ENCODE peak calls at places on chromosome 11, in ten cellular contexts. K is GM20000, L is endothelial cell of umbilical vein, D is foreskin fibroblast, H is HFFc6, R is endothelial cell, B is fibroblast of mammary gland, V is heart right ventricle, S is A549, U is mucosa of descending colon. X is an unnamed sample.

GRCh38 chr11:76663912-76664440 is 6.6 kb downstream of the LRRC32 start:
- DNase-seq in K (no peak), L (no peak), D (no peak), H (no peak), R (no peak), B (no peak), V (no peak), S (no peak), U (no peak), X (no peak)

GRCh38 chr11:46555269-46556054 is 38.4 kb downstream of the AMBRA1 start:
- DNase-seq in K (peak; percentile 29), L (peak; percentile 48), D (peak; percentile 21), H (peak; percentile 3), R (no peak), B (peak; percentile 42), V (no peak), S (no peak), U (no peak), X (no peak)

GRCh38 chr11:58963551-58964075 is 24.3 kb downstream of the GLYATL1 start:
- DNase-seq in K (no peak), L (no peak), D (peak; percentile 22), H (peak; percentile 58), R (no peak), B (peak; percentile 74), V (no peak), S (no peak), U (no peak), X (peak; percentile 38)

GRCh38 chr11:123301696-123302400 is 106.8 kb upstream of the CLMP start:
- DNase-seq in K (peak; percentile 88), L (peak; percentile 43), D (peak; percentile 33), H (peak; percentile 12), R (peak; percentile 84), B (peak; percentile 14), V (peak; percentile 39), S (peak; percentile 44), U (peak; percentile 67), X (peak; percentile 77)

GRCh38 chr11:12542186-12542935 is 131.9 kb upstream of the TEAD1 start:
- DNase-seq in K (no peak), L (no peak), D (no peak), H (no peak), R (no peak), B (no peak), V (no peak), S (no peak), U (no peak), X (no peak)

GRCh38 chr11:119684361-119685072 is 44.5 kb downstream of the NECTIN1 start:
- DNase-seq in K (peak; percentile 50), L (peak; percentile 65), D (peak; percentile 78), H (peak; percentile 44), R (peak; percentile 46), B (peak; percentile 74), V (no peak), S (peak; percentile 13), U (no peak), X (no peak)

GRCh38 chr11:104549019-104549418 is 349.2 kb downstream of the CASP12 start:
- DNase-seq in K (no peak), L (no peak), D (no peak), H (no peak), R (no peak), B (no peak), V (no peak), S (no peak), U (no peak), X (no peak)

GRCh38 chr11:65504671-65505433 is 6.0 kb downstream of the MALAT1 start:
- DNase-seq in K (no peak), L (peak; percentile 35), D (no peak), H (peak; percentile 44), R (no peak), B (peak; percentile 47), V (no peak), S (no peak), U (no peak), X (no peak)

GRCh38 chr11:46846510-46846830 is 390 bp upstream of the CKAP5 start:
- DNase-seq in K (no peak), L (no peak), D (no peak), H (no peak), R (no peak), B (no peak), V (no peak), S (no peak), U (no peak), X (no peak)

GRCh38 chr11:2303627-2304155 is 1.9 kb downstream of the TSPAN32 start:
- DNase-seq in K (no peak), L (no peak), D (no peak), H (no peak), R (no peak), B (no peak), V (peak; percentile 75), S (no peak), U (no peak), X (no peak)

GRCh38 chr11:92703431-92703830 is 266.0 kb upstream of the MTNR1B start:
- DNase-seq in K (no peak), L (no peak), D (peak; percentile 16), H (no peak), R (no peak), B (peak; percentile 29), V (no peak), S (no peak), U (no peak), X (no peak)

GRCh38 chr11:79062814-79063762 is 377.7 kb downstream of the TENM4 start:
- DNase-seq in K (no peak), L (peak; percentile 46), D (no peak), H (no peak), R (peak; percentile 56), B (peak; percentile 49), V (peak; percentile 14), S (peak; percentile 68), U (peak; percentile 13), X (no peak)

GRCh38 chr11:9260182-9261146 is 4.7 kb downstream of the DENND5A start:
- DNase-seq in K (no peak), L (no peak), D (no peak), H (no peak), R (no peak), B (no peak), V (no peak), S (no peak), U (no peak), X (no peak)
- TF ChIP-seq CTCF in K (no peak), L (no peak), D (peak; percentile 19), H (peak; percentile 69), R (no peak), B (peak; percentile 40), V (no peak), S (peak; percentile 45), U (no peak), X (no peak)

GRCh38 chr11:116413861-116414260 is 358.9 kb downstream of the BUD13 start:
- DNase-seq in K (no peak), L (no peak), D (no peak), H (no peak), R (peak; percentile 8), B (no peak), V (no peak), S (no peak), U (no peak), X (no peak)

GRCh38 chr11:116412118-116412889 is 360.5 kb downstream of the BUD13 start:
- DNase-seq in K (no peak), L (no peak), D (no peak), H (no peak), R (no peak), B (no peak), V (no peak), S (no peak), U (no peak), X (no peak)

GRCh38 chr11:116416852-116417251 is 355.9 kb downstream of the BUD13 start:
- DNase-seq in K (no peak), L (no peak), D (no peak), H (no peak), R (no peak), B (no peak), V (no peak), S (no peak), U (no peak), X (no peak)

GRCh38 chr11:116414357-116414756 is 358.4 kb downstream of the BUD13 start:
- DNase-seq in K (no peak), L (no peak), D (no peak), H (no peak), R (no peak), B (no peak), V (no peak), S (no peak), U (no peak), X (no peak)

DNA sequence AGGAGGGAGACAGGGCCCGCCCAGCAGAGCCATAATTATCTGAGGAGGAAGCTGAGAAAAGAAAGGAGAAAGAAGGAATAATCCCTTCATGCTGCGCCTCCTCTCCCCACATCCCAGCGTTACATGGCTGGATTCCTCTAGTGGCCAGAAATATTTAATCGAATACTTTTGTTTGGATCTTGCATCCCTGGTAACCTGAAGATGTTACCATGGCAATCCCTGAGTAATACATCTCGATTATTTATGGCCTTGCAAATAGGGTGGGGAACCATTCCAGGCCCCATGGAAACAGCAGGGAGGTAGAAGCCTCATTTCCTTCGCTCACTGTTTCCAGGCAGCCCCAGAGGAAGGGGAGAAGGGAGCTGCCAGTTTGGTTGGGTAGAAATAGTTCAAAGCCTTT is 357.7 kb downstream of the BUD13 start:
- DNase-seq in K (no peak), L (no peak), D (no peak), H (no peak), R (no peak), B (no peak), V (no peak), S (no peak), U (no peak), X (no peak)
- TF ChIP-seq CTCF in K (no peak), L (no peak), D (no peak), H (no peak), R (no peak), B (no peak), V (no peak), S (no peak), U (no peak), X (no peak)

DNA sequence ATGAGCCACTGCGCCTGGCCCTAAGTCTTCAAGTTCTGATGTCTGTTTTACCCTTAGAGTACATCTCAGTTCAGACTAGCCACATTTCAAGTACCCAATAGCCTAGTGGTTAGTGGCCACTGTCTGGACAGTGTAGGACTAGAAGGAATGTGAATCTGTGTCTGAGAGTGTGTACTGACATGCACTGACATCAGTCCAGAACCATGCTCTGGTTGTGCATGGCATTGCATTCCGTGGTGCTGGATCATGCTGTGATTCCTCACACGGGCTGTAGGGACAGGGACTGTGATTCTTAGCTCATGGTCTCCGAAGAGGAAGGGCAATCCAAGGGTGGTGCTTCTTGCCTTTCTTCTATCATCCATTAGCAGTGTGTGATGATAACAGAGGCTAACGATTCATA is 41.1 kb downstream of the AMOTL1 start:
- DNase-seq in K (no peak), L (no peak), D (peak; percentile 28), H (peak; percentile 43), R (no peak), B (no peak), V (no peak), S (no peak), U (no peak), X (no peak)
- TF ChIP-seq CTCF in K (no peak), L (no peak), D (no peak), H (no peak), R (no peak), B (no peak), V (no peak), S (no peak), U (no peak), X (no peak)

DNA sequence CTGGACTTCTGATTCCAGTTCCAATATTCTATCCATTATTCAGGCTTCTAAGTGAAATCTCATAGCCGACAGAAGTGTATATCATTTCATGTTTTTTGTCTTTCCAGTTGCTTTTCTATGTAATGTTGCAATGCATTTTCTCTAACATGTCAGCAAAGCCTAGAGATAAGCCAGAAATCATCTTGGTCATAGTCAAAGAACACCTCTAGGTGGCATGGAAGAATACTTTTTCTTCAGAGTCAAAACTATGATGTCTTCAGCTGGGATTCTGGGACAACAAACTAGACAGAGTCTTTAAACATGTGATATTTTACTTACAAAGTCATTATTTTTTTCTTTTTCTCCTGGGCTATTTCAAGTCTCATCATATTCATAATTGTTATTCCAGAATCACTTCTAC is 4.4 kb downstream of the GAS2 start:
- DNase-seq in K (peak; percentile 42), L (peak; percentile 44), D (no peak), H (no peak), R (no peak), B (no peak), V (no peak), S (no peak), U (no peak), X (no peak)
- TF ChIP-seq CTCF in K (peak; percentile 41), L (no peak), D (no peak), H (no peak), R (no peak), B (no peak), V (no peak), S (peak; percentile 16), U (no peak), X (peak; percentile 41)

X was measured in progenitor cell of endocrine pancreas.